ENCODE peak calls at places on chromosomes 16 and 17, in five cellular contexts. M, P, H, N and A are unnamed samples.
A peak's percentile ranks its signal among the peaks of the same experiment; 100 is the strongest.

GRCh38 chr17:32461853-32462617 is 17.7 kb downstream of the PSMD11 start:
- DNase-seq in M (peak; percentile 72), P (no peak), H (peak; percentile 52), N (peak; percentile 58), A (no peak)

GRCh38 chr17:60398227-60398959 is 6.5 kb upstream of the USP32 start:
- DNase-seq in M (peak; percentile 36), P (no peak), H (no peak), N (no peak), A (no peak)

GRCh38 chr16:88957887-88958577 is 19.0 kb downstream of the CBFA2T3 start:
- DNase-seq in M (no peak), P (no peak), H (no peak), N (no peak), A (no peak)

GRCh38 chr17:31492880-31493655 is 101.6 kb downstream of the RAB11FIP4 start:
- DNase-seq in M (peak; percentile 80), P (peak; percentile 53), H (no peak), N (no peak), A (peak; percentile 45)

GRCh38 chr16:64892843-64893242 is 229.0 kb downstream of the CDH11 start:
- DNase-seq in M (no peak), P (no peak), H (no peak), N (no peak), A (no peak)

GRCh38 chr17:29589524-29590260 is at the start of gene GIT1:
- DNase-seq in M (peak; percentile 89), P (peak; percentile 95), H (peak; percentile 98), N (peak; percentile 70), A (peak; percentile 96)

GRCh38 chr17:50924800-50925199 is 58.6 kb upstream of the TOB1 start:
- DNase-seq in M (no peak), P (no peak), H (no peak), N (no peak), A (no peak)

GRCh38 chr17:4445731-4446130 is 12.0 kb downstream of the SPNS3 start:
- DNase-seq in M (no peak), P (no peak), H (no peak), N (no peak), A (no peak)

GRCh38 chr16:81798311-81799137 is 19.4 kb downstream of the PLCG2 start:
- DNase-seq in M (no peak), P (no peak), H (no peak), N (no peak), A (peak; percentile 53)

GRCh38 chr16:3513892-3514600 is 13.2 kb downstream of the CLUAP1 start:
- DNase-seq in M (no peak), P (no peak), H (no peak), N (peak; percentile 20), A (no peak)

GRCh38 chr16:19991614-19992013 is 82.1 kb downstream of the GPR139 start:
- DNase-seq in M (peak; percentile 3), P (no peak), H (no peak), N (peak; percentile 20), A (no peak)

GRCh38 chr16:85689950-85690320 is 1.2 kb upstream of the GINS2 start:
- DNase-seq in M (no peak), P (no peak), H (no peak), N (no peak), A (no peak)

GRCh38 chr16:70737377-70738082 is 51.7 kb upstream of the MTSS2 start:
- DNase-seq in M (no peak), P (peak; percentile 87), H (peak; percentile 96), N (no peak), A (peak; percentile 82)

GRCh38 chr16:10938844-10939648 is 3.2 kb downstream of the DEXI start:
- DNase-seq in M (peak; percentile 49), P (no peak), H (no peak), N (peak; percentile 56), A (no peak)

GRCh38 chr17:78988152-78988551 is 8.4 kb upstream of the LGALS3BP start:
- DNase-seq in M (peak; percentile 47), P (no peak), H (no peak), N (no peak), A (no peak)

GRCh38 chr16:67236551-67237395 is 9.8 kb downstream of the TMEM208 start:
- DNase-seq in M (peak; percentile 90), P (peak; percentile 91), H (peak; percentile 99), N (peak; percentile 46), A (peak; percentile 84)

GRCh38 chr17:29838961-29839360 is 91.1 kb downstream of the SSH2 start:
- DNase-seq in M (no peak), P (no peak), H (peak; percentile 62), N (no peak), A (no peak)

GRCh38 chr17:14144513-14144912 is 75.2 kb downstream of the COX10 start:
- DNase-seq in M (no peak), P (no peak), H (no peak), N (no peak), A (no peak)

GRCh38 chr17:14150604-14151003 is 81.3 kb downstream of the COX10 start:
- DNase-seq in M (no peak), P (no peak), H (no peak), N (no peak), A (no peak)

GRCh38 chr17:14153374-14153773 is 83.3 kb downstream of the CDRT15 start:
- DNase-seq in M (no peak), P (no peak), H (no peak), N (no peak), A (no peak)

GRCh38 chr17:14152726-14153125 is 83.4 kb downstream of the COX10 start:
- DNase-seq in M (no peak), P (no peak), H (no peak), N (no peak), A (no peak)

GRCh38 chr17:14149751-14150150 is 80.4 kb downstream of the COX10 start:
- DNase-seq in M (no peak), P (no peak), H (no peak), N (no peak), A (no peak)
- TF ChIP-seq POLR2AphosphoS5 in M (no peak), P (no peak), H (no peak), N (no peak), A (no peak)

GRCh38 chr17:1561420-1562177 is 993 bp downstream of the PITPNA start:
- DNase-seq in M (peak; percentile 45), P (peak; percentile 60), H (peak; percentile 79), N (no peak), A (peak; percentile 62)
- TF ChIP-seq TAF1 in M (no peak), P (no peak), H (no peak), N (peak; percentile 18), A (no peak)

DNA sequence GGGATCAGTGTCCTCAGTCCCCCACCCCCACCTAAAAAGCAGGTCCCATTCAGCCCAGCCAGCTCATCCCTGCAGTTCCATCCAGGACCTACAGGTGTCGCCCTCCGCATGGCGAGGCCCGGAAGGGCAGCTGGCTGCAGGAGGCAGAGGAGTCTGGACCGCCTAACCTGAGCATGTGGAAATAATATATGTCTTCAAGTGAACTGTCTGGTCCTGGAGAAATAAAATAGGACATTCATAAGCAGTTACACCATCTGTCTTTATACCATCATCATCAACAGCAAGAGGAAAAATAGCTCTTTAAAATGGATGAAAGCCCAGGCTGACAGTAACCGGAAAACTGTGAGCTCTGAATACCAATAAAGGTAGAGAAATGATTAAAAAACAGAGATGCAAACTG is 215.3 kb downstream of the ZFHX3 start:
- DNase-seq in M (peak; percentile 74), P (no peak), H (peak; percentile 84), N (peak; percentile 55), A (peak; percentile 51)
- TF ChIP-seq POLR2AphosphoS5 in M (no peak), P (no peak), H (peak; percentile 25), N (no peak), A (no peak)

GRCh38 chr16:56824335-56824734 is 40.7 kb upstream of the SLC12A3 start:
- DNase-seq in M (no peak), P (no peak), H (no peak), N (peak; percentile 53), A (no peak)

GRCh38 chr16:56824804-56825203 is 40.2 kb upstream of the SLC12A3 start:
- DNase-seq in M (no peak), P (no peak), H (no peak), N (no peak), A (no peak)

GRCh38 chr16:56817938-56818337 is 47.1 kb upstream of the SLC12A3 start:
- DNase-seq in M (no peak), P (no peak), H (no peak), N (peak; percentile 74), A (no peak)

GRCh38 chr16:56825821-56826220 is 39.2 kb upstream of the SLC12A3 start:
- DNase-seq in M (no peak), P (no peak), H (no peak), N (no peak), A (no peak)

DNA sequence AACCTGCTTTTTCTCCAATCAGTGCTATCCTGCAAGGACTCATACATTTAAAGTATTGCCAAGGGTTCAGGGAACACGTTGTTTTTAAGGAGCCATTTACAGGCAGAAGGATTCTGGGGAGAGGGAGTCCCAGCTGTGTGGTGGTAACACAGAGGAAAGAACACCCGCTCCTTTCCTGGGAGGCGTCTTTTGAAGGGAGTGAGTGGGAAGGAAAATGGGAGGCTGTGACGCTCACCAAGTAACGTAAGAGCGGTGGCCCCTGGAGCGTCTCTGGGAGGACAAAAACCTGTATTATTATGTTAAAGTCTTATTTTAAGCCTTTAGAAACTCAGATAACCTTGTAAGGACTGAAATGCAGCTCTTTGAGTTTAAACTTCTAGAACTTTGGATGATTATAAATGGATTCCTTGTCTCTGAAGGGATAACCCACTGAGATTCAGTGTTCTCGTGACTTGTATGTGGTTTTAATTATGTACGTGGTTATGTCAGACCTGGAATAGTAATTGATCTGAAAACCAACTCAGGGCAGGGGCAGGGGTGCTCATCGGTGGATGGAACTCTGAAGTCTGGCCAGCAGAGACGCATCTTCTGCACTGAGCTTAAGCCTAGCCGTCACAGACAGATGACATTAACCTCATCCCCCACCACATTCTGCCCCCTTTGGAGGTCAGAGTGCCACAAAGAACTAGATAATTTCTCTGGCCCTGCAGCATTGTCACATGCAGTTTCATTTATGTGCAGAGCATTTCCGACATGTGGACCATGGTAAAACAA is 41.9 kb upstream of the SLC12A3 start:
- DNase-seq in M (no peak), P (no peak), H (no peak), N (no peak), A (no peak)
- TF ChIP-seq TAF1 in M (no peak), P (no peak), H (no peak), N (no peak), A (no peak)

DNA sequence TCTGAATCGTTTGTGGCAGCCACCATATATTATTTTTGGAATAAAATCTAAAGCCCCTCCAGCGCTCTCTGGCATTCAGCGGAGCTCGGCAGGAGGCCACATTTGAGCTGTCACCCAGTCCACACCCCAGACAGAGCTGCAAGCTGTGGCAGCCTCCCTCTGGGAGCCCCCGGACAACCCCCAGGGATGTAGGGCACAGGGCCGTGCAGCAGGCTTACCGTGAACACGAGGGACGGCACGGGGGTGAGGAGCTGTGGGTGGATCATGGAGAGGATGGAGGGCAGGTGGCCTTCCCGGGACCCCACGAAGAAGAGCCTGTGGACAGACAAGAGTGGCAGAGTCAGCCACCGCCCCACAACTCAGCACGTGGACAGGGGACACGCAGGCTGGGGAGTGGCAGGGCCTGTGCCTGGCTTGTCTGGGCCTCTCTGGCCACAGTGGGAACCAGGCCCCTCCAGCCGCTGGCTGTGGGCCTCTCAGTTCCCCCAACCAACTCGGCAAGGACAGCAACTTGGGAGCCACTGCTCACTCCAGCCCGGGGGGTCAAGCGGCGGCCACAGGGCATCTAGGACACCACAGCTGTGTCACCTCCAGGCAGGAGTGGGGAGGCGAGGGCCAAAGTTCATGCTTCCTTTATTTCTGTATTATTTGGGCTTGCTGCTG is 31.5 kb downstream of the SLC7A5 start:
- DNase-seq in M (no peak), P (no peak), H (no peak), N (no peak), A (no peak)
- TF ChIP-seq POLR2AphosphoS5 in M (no peak), P (no peak), H (no peak), N (no peak), A (no peak)